ENCODE peak calls at places on chromosomes 16 and 17, in four cellular contexts. E, U, S and Y are unnamed samples.

GRCh38 chr17:14098246-14098645 is 28.9 kb downstream of the COX10 start:
- DNase-seq in E (no peak), U (no peak), S (no peak), Y (no peak)

GRCh38 chr16:57645691-57646387 is 17.4 kb downstream of the ADGRG1 start:
- DNase-seq in E (no peak), U (no peak), S (no peak), Y (no peak)

GRCh38 chr16:73058616-73059409 is 10.9 kb upstream of the ZFHX3 start:
- DNase-seq in E (peak), U (no peak), S (no peak), Y (peak)

GRCh38 chr16:83833921-83834320 is 26.1 kb downstream of the HSBP1 start:
- DNase-seq in E (no peak), U (no peak), S (no peak), Y (no peak)

GRCh38 chr17:77140878-77141767 is at the start of gene SEC14L1:
- DNase-seq in E (peak), U (peak), S (no peak), Y (no peak)

GRCh38 chr17:40086150-40087044 is 14.0 kb downstream of the NR1D1 start:
- DNase-seq in E (peak), U (no peak), S (no peak), Y (no peak)

GRCh38 chr17:45228985-45229517 is 7.4 kb downstream of the FMNL1 start:
- DNase-seq in E (peak), U (no peak), S (peak), Y (no peak)

GRCh38 chr16:57994361-57994760 is 6.1 kb downstream of the ZNF319 start:
- DNase-seq in E (no peak), U (no peak), S (no peak), Y (no peak)

GRCh38 chr16:15785386-15786059 is 71.3 kb downstream of the MYH11 start:
- DNase-seq in E (no peak), U (no peak), S (no peak), Y (no peak)

GRCh38 chr17:17236295-17237025 is 508 bp downstream of the FLCN start:
- DNase-seq in E (peak), U (no peak), S (no peak), Y (no peak)

GRCh38 chr16:69150146-69150865 is 17.9 kb downstream of the UTP4 start:
- DNase-seq in E (peak), U (no peak), S (no peak), Y (peak)

GRCh38 chr16:50833929-50834328 is 92.0 kb downstream of the CYLD start:
- DNase-seq in E (no peak), U (no peak), S (no peak), Y (no peak)

GRCh38 chr16:84599528-84600202 is 18.2 kb downstream of the COTL1 start:
- DNase-seq in E (peak), U (peak), S (no peak), Y (no peak)

GRCh38 chr17:41801374-41802062 is 10.2 kb downstream of the P3H4 start:
- DNase-seq in E (peak), U (no peak), S (no peak), Y (peak)

GRCh38 chr16:63617047-63617989 is 1504.5 kb downstream of the CDH11 start:
- DNase-seq in E (no peak), U (no peak), S (no peak), Y (no peak)

GRCh38 chr17:69574257-69575197 is 160.0 kb downstream of the MAP2K6 start:
- DNase-seq in E (no peak), U (no peak), S (no peak), Y (no peak)

GRCh38 chr16:75260856-75261589 is 9.6 kb upstream of the BCAR1 start:
- DNase-seq in E (no peak), U (no peak), S (no peak), Y (no peak)

GRCh38 chr17:80043963-80044362 is 7.5 kb downstream of the CCDC40 start:
- DNase-seq in E (no peak), U (no peak), S (no peak), Y (no peak)

GRCh38 chr16:77169650-77170236 is 21.2 kb upstream of the MON1B start:
- DNase-seq in E (peak), U (peak), S (no peak), Y (peak)

GRCh38 chr16:16144416-16144815 is 78.9 kb downstream of the ABCC6 start:
- DNase-seq in E (no peak), U (no peak), S (no peak), Y (no peak)

GRCh38 chr16:75235721-75236193 is 15.7 kb downstream of the BCAR1 start:
- DNase-seq in E (no peak), U (no peak), S (no peak), Y (no peak)

DNA sequence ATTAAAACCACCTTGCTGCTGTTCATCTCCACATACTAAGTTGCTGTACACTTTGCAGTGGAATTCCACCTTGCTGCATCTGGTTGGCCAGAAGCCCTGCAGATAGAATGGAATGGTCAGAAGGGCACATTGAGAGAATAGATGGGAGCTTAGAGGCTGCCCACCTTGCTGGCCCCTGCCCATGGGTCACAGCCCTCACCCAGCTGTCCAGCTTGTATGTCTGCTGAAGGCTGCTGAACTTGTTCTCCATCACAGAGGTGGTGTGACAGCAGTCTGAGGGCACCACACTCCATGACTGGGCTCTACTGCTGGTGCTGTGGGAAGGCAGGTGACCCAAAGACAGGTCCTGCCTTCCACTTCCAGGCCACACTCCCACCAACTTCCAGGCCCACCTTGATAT is 1755.4 kb downstream of the TP53TG3F start:
- DNase-seq in E (no peak), U (no peak), S (no peak), Y (no peak)
- TF ChIP-seq EGR1 in E (no peak), U (no peak), S (no peak), Y (no peak)

DNA sequence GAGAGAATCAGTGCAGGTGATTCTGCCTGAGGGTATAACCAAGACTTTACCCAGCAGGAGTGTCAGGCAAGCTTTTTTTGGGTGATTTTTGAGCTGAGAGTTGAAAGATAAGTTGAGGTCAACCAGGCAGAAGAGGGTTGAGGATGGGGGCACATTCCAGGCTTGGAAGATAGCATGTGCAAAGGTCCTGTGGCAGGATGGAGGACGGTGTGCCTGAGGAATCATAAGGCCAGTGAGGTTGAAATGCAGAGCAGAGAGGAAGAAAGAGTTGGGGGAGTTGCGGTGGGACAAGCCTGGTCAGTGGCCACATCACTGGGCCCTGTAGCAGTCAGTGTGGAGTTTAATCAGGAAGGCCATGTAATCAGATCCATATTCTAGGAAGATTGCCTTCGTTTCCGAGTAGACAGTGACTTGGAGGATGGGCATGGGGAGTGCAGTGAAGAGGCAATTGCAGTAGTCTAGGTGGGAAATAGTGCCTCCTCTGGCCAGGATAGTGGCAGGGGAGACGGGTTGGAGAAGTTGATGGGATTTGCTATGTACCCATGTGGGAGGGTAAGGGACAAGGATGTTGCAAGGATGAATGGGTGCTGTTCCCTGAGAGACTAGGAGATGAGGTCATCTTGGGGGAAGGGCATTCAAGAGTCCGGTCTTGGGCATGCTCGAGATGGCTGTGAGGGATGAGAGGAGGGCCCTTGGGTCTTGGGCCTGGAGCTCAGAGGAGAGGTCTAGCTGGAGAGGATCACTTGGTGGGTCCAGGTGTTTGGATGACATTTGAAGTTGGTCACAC is 3.9 kb downstream of the PLEKHG4 start:
- DNase-seq in E (no peak), U (no peak), S (no peak), Y (no peak)
- TF ChIP-seq YY1 in E (no peak), U (no peak), S (no peak), Y (no peak)

GRCh38 chr17:4124994-4125393 is 17.8 kb downstream of the ZZEF1 start:
- DNase-seq in E (no peak), U (no peak), S (no peak), Y (no peak)
- TF ChIP-seq EGR1 in E (no peak), U (no peak), S (no peak), Y (no peak)

GRCh38 chr17:72192409-72193192 is 71.8 kb downstream of the SOX9 start:
- DNase-seq in E (no peak), U (no peak), S (no peak), Y (no peak)
- TF ChIP-seq YY1 in E (no peak), U (no peak), S (no peak), Y (no peak)